ENCODE peak calls at places on chromosomes 2 and 18, in seven cellular contexts. D is heart left ventricle, G is lower lobe of right lung, A is cardiac muscle cell, O is adrenal gland, T is HCT116, C is IMR-90. H is an unnamed sample.

GRCh38 chr2:235773188-235773928 is 279.5 kb downstream of the AGAP1 start:
- DNase-seq in A (no peak), T (no peak), C (no peak), O (no peak), D (no peak), G (no peak), H (no peak)

GRCh38 chr2:68796306-68796905 is 61.8 kb downstream of the ARHGAP25 start:
- DNase-seq in G (no peak), T (no peak), C (peak), O (no peak), A (no peak), D (no peak), H (no peak)

GRCh38 chr2:42874838-42875801 is 82.7 kb upstream of the HAAO start:
- DNase-seq in G (no peak), A (no peak), O (peak), D (peak), C (no peak), T (no peak), H (no peak)

GRCh38 chr2:178627401-178627800 is 147.1 kb downstream of the PLEKHA3 start:
- DNase-seq in C (no peak), O (no peak), T (no peak), D (no peak), G (no peak), A (no peak), H (no peak)

GRCh38 chr2:9263388-9263787 is 56.8 kb downstream of the ASAP2 start:
- DNase-seq in G (no peak), C (no peak), O (no peak), A (peak), T (no peak), D (peak), H (no peak)

GRCh38 chr2:231527955-231528635 is 2.1 kb downstream of the NMUR1 start:
- DNase-seq in G (no peak), O (no peak), A (no peak), D (no peak), C (no peak), T (no peak), H (no peak)

GRCh38 chr18:3081558-3081957 is 68.6 kb upstream of the LPIN2 start:
- DNase-seq in C (no peak), G (no peak), A (no peak), T (no peak), O (no peak), D (no peak), H (no peak)

GRCh38 chr18:60146220-60146960 is 226.2 kb downstream of the MC4R start:
- DNase-seq in T (no peak), O (no peak), D (no peak), A (no peak), C (no peak), G (no peak), H (no peak)

GRCh38 chr2:210503622-210504300 is 27.2 kb upstream of the LANCL1 start:
- DNase-seq in D (no peak), A (no peak), C (no peak), G (no peak), T (no peak), O (no peak), H (no peak)

GRCh38 chr2:57076856-57077255 is 893.1 kb downstream of the CCDC85A start:
- DNase-seq in D (no peak), G (no peak), T (no peak), O (no peak), A (no peak), C (no peak), H (no peak)

GRCh38 chr2:160205511-160205910 is 5.4 kb upstream of the ITGB6 start:
- DNase-seq in G (peak), A (no peak), T (peak), O (peak), D (no peak), C (peak), H (no peak)

GRCh38 chr2:64601027-64601767 is 52.5 kb downstream of the SERTAD2 start:
- DNase-seq in C (no peak), D (no peak), T (no peak), O (no peak), A (no peak), G (no peak), H (no peak)

GRCh38 chr2:12538300-12538699 is 178.4 kb upstream of the TRIB2 start:
- DNase-seq in D (no peak), T (no peak), G (no peak), C (no peak), A (no peak), O (no peak), H (no peak)

GRCh38 chr2:42569883-42570282 is 1.5 kb downstream of the MTA3 start:
- DNase-seq in G (no peak), O (no peak), D (no peak), T (no peak), A (peak), C (no peak), H (no peak)

GRCh38 chr2:226797989-226798421 is 1.6 kb downstream of the IRS1 start:
- DNase-seq in A (no peak), O (no peak), G (peak), T (no peak), D (peak), C (peak), H (no peak)

GRCh38 chr2:16326736-16327300 is 338.8 kb downstream of the CYRIA start:
- DNase-seq in G (no peak), A (no peak), D (no peak), O (no peak), T (no peak), C (no peak), H (no peak)

GRCh38 chr2:42834161-42834560 is 41.8 kb upstream of the HAAO start:
- DNase-seq in D (no peak), C (no peak), O (no peak), A (no peak), T (no peak), G (no peak), H (no peak)

GRCh38 chr2:156464106-156464505 is 27.9 kb downstream of the GPD2 start:
- DNase-seq in T (no peak), O (no peak), G (no peak), C (peak), D (no peak), A (no peak), H (no peak)
- H3K27ac ChIP-seq in T (no peak), O (no peak), G (no peak), C (no peak), D (no peak), A (no peak), H (no peak)

GRCh38 chr18:23225518-23225917 is 90.2 kb downstream of the CABLES1 start:
- DNase-seq in G (no peak), C (peak), D (no peak), A (no peak), O (peak), T (no peak), H (no peak)
- H3K27ac ChIP-seq in G (peak), C (peak), D (peak), A (no peak), O (no peak), T (no peak), H (no peak)

DNA sequence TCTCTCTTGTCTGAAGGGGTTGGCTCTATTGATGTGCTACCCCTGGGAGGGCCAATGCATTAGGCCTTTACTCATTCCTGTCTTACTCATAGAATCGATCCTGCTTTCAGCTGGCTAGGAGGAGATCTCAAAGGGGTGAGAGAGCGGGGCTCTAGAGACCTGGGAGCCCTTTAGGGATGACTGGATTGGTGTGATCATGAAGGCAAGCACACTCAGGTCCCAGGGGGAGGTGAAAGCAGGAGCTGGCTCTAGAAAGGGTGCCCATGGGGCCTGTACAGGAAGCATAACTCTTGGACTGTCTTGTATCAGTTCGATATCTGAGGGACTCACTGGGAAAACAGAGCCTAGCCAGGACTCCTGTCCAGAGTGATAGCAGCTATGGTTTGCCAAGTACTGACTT is 47.8 kb downstream of the INPP4A start:
- DNase-seq in A (no peak), C (no peak), T (no peak), D (no peak), G (no peak), O (no peak), H (no peak)
- H3K27ac ChIP-seq in A (no peak), C (no peak), T (no peak), D (no peak), G (no peak), O (no peak), H (no peak)

DNA sequence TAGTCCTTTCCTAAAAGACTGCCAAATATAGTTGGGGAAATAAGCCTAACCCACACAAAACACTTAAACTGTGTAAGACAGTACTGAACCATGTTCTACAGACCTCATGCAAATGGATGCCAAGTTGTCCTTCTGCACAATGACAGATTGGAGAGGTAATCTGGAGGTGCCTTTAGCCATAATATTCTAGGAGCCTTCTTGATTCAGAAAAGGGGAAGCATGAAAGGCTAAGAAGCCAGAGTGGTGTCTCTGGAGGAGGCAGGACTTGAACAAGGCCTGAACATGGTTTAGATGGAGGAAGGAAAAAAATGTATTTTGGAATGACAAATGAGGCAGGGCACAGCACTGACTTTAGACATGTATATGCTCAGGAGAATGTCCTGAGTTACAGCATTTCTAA is 110.5 kb downstream of the ANKRD44 start:
- DNase-seq in A (no peak), O (no peak), D (no peak), G (no peak), C (no peak), T (no peak), H (no peak)
- H3K27ac ChIP-seq in A (no peak), O (no peak), D (no peak), G (peak), C (no peak), T (no peak), H (no peak)

DNA sequence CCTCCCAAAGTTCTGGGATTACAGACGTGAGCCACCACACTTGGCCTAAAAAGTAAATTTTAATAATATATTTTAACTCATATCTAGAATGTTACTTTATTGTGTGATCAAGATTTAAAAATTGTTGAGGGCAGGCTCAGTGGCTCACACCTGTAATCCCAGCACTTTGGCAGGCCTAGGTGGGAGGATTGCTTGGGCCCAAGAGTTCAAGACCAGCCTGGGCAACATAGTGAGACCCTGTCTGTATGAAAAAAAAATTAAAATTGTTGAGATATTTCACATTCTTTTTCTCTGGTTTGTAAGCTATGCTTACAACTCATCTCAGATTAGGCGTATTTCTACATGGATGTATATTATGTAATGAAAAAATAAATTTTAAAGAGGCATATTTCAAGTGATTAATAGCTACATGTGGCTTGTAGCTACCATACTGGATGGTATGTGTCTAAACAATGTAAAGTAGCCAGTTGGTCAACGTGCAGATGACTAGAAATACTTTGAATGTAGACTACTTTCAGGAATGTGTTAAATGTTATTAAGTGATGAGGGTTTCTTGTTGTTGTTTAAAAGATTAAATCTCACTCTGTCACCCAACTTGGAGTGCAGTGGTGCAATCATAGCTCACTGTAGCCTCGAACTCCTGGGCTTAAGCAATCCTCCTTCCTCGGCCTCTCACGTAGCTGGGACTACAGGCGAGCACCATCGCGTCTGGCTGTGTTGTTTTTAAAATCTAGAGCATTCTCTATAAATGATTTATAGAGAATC is 5.9 kb downstream of the RAB10 start:
- DNase-seq in O (no peak), D (no peak), G (no peak), A (no peak), C (no peak), T (no peak), H (no peak)
- H3K27ac ChIP-seq in O (no peak), D (no peak), G (no peak), A (no peak), C (no peak), T (no peak), H (no peak)